ENCODE peak calls at places on chromosome 15, in ten cellular contexts. C, R, A, V, D, B, I, W, P and Q are unnamed samples.

GRCh38 chr15:42139596-42139995 is 16.8 kb downstream of the PLA2G4F start:
- DNase-seq in C (no peak), W (no peak), R (no peak), D (no peak), P (no peak), I (no peak), B (no peak), V (no peak), A (no peak), Q (no peak)

GRCh38 chr15:90881181-90881977 is 2.9 kb upstream of the FES start:
- DNase-seq in D (no peak), C (peak), A (no peak), I (no peak), V (no peak), W (no peak), P (no peak), B (no peak), R (peak), Q (no peak)

GRCh38 chr15:96629501-96629900 is 299.0 kb downstream of the NR2F2 start:
- DNase-seq in V (no peak), C (peak), I (no peak), A (peak), B (no peak), W (peak), R (no peak), P (no peak), D (no peak), Q (peak)

GRCh38 chr15:58649175-58649574 is 100.3 kb downstream of the ADAM10 start:
- DNase-seq in C (no peak), I (no peak), P (no peak), W (no peak), B (no peak), D (no peak), R (no peak), V (no peak), A (no peak), Q (no peak)

GRCh38 chr15:73934281-73934680 is 8.0 kb downstream of the LOXL1 start:
- DNase-seq in C (no peak), A (peak), R (peak), W (no peak), V (no peak), P (no peak), D (no peak), I (no peak), B (no peak), Q (no peak)

GRCh38 chr15:58222698-58223097 is 84.5 kb downstream of the AQP9 start:
- DNase-seq in W (no peak), V (no peak), A (no peak), C (no peak), I (peak), R (no peak), B (no peak), D (no peak), P (no peak), Q (no peak)

GRCh38 chr15:52370010-52370409 is 74.4 kb upstream of the MYO5C start:
- DNase-seq in A (peak), C (no peak), W (no peak), I (peak), B (no peak), D (no peak), V (no peak), R (no peak), P (no peak), Q (no peak)

GRCh38 chr15:42490743-42491539 is at the start of gene ZNF106:
- DNase-seq in V (peak), I (peak), W (peak), P (peak), D (peak), A (peak), C (peak), R (peak), B (peak), Q (peak)

GRCh38 chr15:90886291-90886614 is 1.9 kb downstream of the FES start:
- DNase-seq in B (no peak), I (no peak), D (no peak), R (no peak), P (no peak), V (no peak), W (no peak), A (no peak), C (no peak), Q (no peak)

GRCh38 chr15:68383161-68384074 is 48.5 kb downstream of the ITGA11 start:
- DNase-seq in A (no peak), P (peak), C (no peak), W (no peak), B (peak), V (peak), D (peak), R (no peak), I (peak), Q (no peak)

GRCh38 chr15:101439285-101439919 is 50.1 kb downstream of the PCSK6 start:
- DNase-seq in P (no peak), B (no peak), V (no peak), I (no peak), W (peak), A (no peak), R (no peak), C (no peak), D (no peak), Q (no peak)

GRCh38 chr15:42060477-42060763 is 33.9 kb downstream of the PLA2G4D start:
- DNase-seq in R (no peak), V (no peak), C (no peak), P (no peak), I (no peak), D (no peak), B (no peak), W (no peak), A (no peak), Q (no peak)

GRCh38 chr15:60179786-60180391 is 175.8 kb downstream of the FOXB1 start:
- DNase-seq in P (no peak), C (no peak), W (no peak), D (peak), R (no peak), V (peak), B (peak), I (peak), A (no peak), Q (no peak)

GRCh38 chr15:36917411-36918267 is 182.7 kb downstream of the MEIS2 start:
- DNase-seq in V (no peak), C (no peak), D (no peak), P (no peak), I (no peak), W (no peak), B (no peak), A (no peak), R (no peak), Q (no peak)

GRCh38 chr15:88400591-88400990 is 66.6 kb downstream of the MRPL46 start:
- DNase-seq in A (no peak), I (no peak), P (no peak), C (no peak), V (no peak), W (no peak), B (no peak), D (no peak), R (no peak), Q (no peak)

GRCh38 chr15:101172421-101173097 is 79.3 kb downstream of the CHSY1 start:
- DNase-seq in P (no peak), B (no peak), V (no peak), W (no peak), R (no peak), A (no peak), C (no peak), I (peak), D (no peak), Q (no peak)

GRCh38 chr15:98668566-98669308 is 20.4 kb downstream of the IGF1R start:
- DNase-seq in I (peak), C (no peak), V (peak), P (no peak), W (no peak), D (no peak), R (no peak), A (no peak), B (no peak), Q (no peak)

GRCh38 chr15:90871097-90871715 is 2.8 kb downstream of the FURIN start:
- DNase-seq in R (peak), V (peak), C (peak), W (peak), B (no peak), A (peak), P (no peak), D (no peak), I (no peak), Q (peak)

GRCh38 chr15:70494861-70495571 is 268.3 kb downstream of the UACA start:
- DNase-seq in D (no peak), I (peak), A (peak), B (peak), C (no peak), R (no peak), V (no peak), P (peak), W (no peak), Q (no peak)

GRCh38 chr15:69719527-69719926 is 266.9 kb downstream of the RPLP1 start:
- DNase-seq in C (no peak), D (no peak), P (no peak), W (no peak), I (no peak), V (peak), B (no peak), A (peak), R (no peak), Q (peak)

GRCh38 chr15:52093539-52094502 is 18.8 kb downstream of the BCL2L10 start:
- DNase-seq in R (no peak), C (no peak), I (peak), B (peak), P (peak), A (peak), D (no peak), V (no peak), W (peak), Q (no peak)

GRCh38 chr15:99447497-99448371 is 118.0 kb upstream of the MEF2A start:
- DNase-seq in P (peak), V (no peak), C (peak), R (peak), I (no peak), A (peak), D (no peak), B (no peak), W (no peak), Q (no peak)

GRCh38 chr15:65343374-65343981 is 34.3 kb downstream of the IGDCC3 start:
- DNase-seq in P (no peak), R (no peak), C (no peak), I (no peak), A (no peak), B (no peak), D (no peak), W (no peak), V (no peak), Q (no peak)

GRCh38 chr15:95556866-95557225 is 773.7 kb upstream of the NR2F2 start:
- DNase-seq in C (no peak), P (peak), R (no peak), D (no peak), W (no peak), V (no peak), A (peak), B (no peak), I (no peak), Q (peak)

GRCh38 chr15:68411735-68412134 is 20.2 kb downstream of the ITGA11 start:
- DNase-seq in B (no peak), D (no peak), V (no peak), R (no peak), P (peak), W (no peak), I (no peak), A (no peak), C (no peak), Q (no peak)

GRCh38 chr15:73346735-73347312 is 21.9 kb downstream of the HCN4 start:
- DNase-seq in R (peak), C (peak), V (peak), A (no peak), P (no peak), B (peak), W (peak), D (peak), I (peak), Q (peak)

GRCh38 chr15:101464246-101464998 is 25.1 kb downstream of the PCSK6 start:
- DNase-seq in P (no peak), D (no peak), A (no peak), V (no peak), B (no peak), I (no peak), C (no peak), R (no peak), W (no peak), Q (no peak)

GRCh38 chr15:69843927-69844326 is 253.8 kb downstream of the TLE3 start:
- DNase-seq in V (no peak), A (no peak), B (no peak), R (no peak), D (no peak), P (no peak), I (no peak), W (no peak), C (peak), Q (peak)

GRCh38 chr15:67043939-67044771 is 21.2 kb upstream of the SMAD3 start:
- DNase-seq in B (no peak), W (peak), C (no peak), P (peak), I (peak), D (no peak), A (peak), R (no peak), V (no peak), Q (no peak)

GRCh38 chr15:76514292-76514691 is 177.7 kb downstream of the ISL2 start:
- DNase-seq in A (no peak), C (no peak), R (no peak), V (no peak), B (no peak), D (no peak), W (no peak), P (no peak), I (no peak), Q (no peak)

GRCh38 chr15:80415331-80415730 is 11.1 kb downstream of the ARNT2 start:
- DNase-seq in A (no peak), C (no peak), R (no peak), D (no peak), W (no peak), B (no peak), V (no peak), I (no peak), P (no peak), Q (no peak)

GRCh38 chr15:58432421-58432820 is 630 bp downstream of the LIPC start:
- DNase-seq in I (peak), V (no peak), D (no peak), R (no peak), C (no peak), P (no peak), A (no peak), W (no peak), B (no peak), Q (no peak)

GRCh38 chr15:41501191-41501917 is 7.7 kb downstream of the ITPKA start:
- DNase-seq in R (peak), V (peak), D (peak), W (no peak), P (no peak), B (no peak), C (peak), A (no peak), I (peak), Q (no peak)

GRCh38 chr15:49898575-49899283 is 220.3 kb downstream of the ATP8B4 start:
- DNase-seq in D (no peak), R (no peak), P (no peak), W (no peak), I (no peak), C (no peak), B (no peak), A (no peak), V (no peak), Q (no peak)
- H3K4me3 ChIP-seq in D (no peak), R (no peak), P (no peak), W (no peak), I (no peak), C (no peak), B (no peak), A (no peak), V (no peak), Q (no peak)

DNA sequence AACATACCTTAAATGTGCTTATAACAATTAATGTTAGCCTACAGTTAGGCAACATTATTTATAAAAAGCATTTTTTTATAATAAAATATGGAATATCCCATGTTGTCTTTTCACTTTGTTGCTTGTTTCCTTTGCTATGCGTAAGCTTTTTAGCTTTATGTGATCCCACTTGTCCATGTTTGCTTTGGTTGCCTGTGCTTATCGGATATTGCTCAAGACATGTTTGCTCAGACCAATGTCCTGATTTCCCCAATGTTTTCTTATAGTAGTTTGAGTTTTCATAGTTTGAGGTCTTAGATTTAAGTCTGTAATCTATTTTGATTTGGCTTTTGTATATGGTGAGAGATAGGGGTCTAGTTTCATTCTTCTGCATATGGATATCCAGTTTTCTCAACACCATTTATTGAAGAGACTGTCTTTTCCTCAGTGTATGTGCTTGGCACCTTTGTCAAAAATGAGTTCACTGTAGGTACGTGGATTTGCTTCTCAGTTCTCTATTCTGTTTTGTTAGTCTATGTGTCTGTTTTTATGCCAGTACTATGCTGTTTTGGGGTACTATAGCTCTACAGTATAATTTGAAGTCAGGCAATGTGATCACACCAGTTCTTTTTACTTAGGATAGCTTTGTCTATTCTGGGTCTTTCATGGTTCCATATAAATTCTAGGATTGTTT is 592.7 kb upstream of the SEMA6D start:
- DNase-seq in P (no peak), D (no peak), C (no peak), A (no peak), I (no peak), B (no peak), W (no peak), V (no peak), R (no peak), Q (no peak)
- H3K4me3 ChIP-seq in P (no peak), D (no peak), C (no peak), A (no peak), I (no peak), B (no peak), W (no peak), V (no peak), R (no peak), Q (no peak)

GRCh38 chr15:40100947-40101905 is 7.5 kb downstream of the BMF start:
- DNase-seq in P (no peak), R (no peak), I (peak), C (no peak), V (no peak), W (no peak), A (no peak), B (no peak), D (no peak), Q (no peak)

GRCh38 chr15:40103864-40104271 is 4.8 kb downstream of the BMF start:
- DNase-seq in D (no peak), A (no peak), W (no peak), I (no peak), R (no peak), V (no peak), B (no peak), C (no peak), P (no peak), Q (no peak)

GRCh38 chr15:40104865-40105516 is 3.7 kb downstream of the BMF start:
- DNase-seq in B (peak), D (no peak), W (peak), A (peak), V (peak), P (peak), C (peak), R (peak), I (peak), Q (peak)

GRCh38 chr15:40104296-40104864 is 4.3 kb downstream of the BMF start:
- DNase-seq in I (no peak), R (no peak), W (no peak), A (no peak), V (no peak), B (no peak), C (no peak), D (no peak), P (no peak), Q (no peak)

GRCh38 chr15:40103124-40103858 is 5.4 kb downstream of the BMF start:
- DNase-seq in V (no peak), B (no peak), A (peak), I (peak), W (peak), R (peak), D (no peak), C (peak), P (peak), Q (peak)
- H3K4me3 ChIP-seq in V (no peak), B (no peak), A (no peak), I (no peak), W (peak), R (no peak), D (no peak), C (no peak), P (no peak), Q (peak)

GRCh38 chr15:45181491-45182285 is 6.1 kb downstream of the SHF start:
- DNase-seq in R (peak), W (no peak), V (no peak), C (no peak), B (no peak), P (no peak), A (no peak), I (no peak), D (no peak), Q (no peak)
- H3K4me3 ChIP-seq in R (no peak), W (no peak), V (no peak), C (no peak), B (no peak), P (no peak), A (no peak), I (no peak), D (no peak), Q (no peak)

GRCh38 chr15:48644498-48644826 is 1.0 kb downstream of the FBN1 start:
- DNase-seq in W (peak), D (no peak), A (peak), C (peak), P (peak), V (no peak), I (peak), B (no peak), R (no peak), Q (no peak)
- H3K4me3 ChIP-seq in W (peak), D (peak), A (peak), C (peak), P (peak), V (no peak), I (peak), B (peak), R (peak), Q (peak)

GRCh38 chr15:74958320-74958907 is 1.8 kb upstream of the RPP25 start:
- DNase-seq in C (peak), V (no peak), A (peak), R (peak), W (peak), I (no peak), D (no peak), P (peak), B (peak), Q (peak)
- H3K4me3 ChIP-seq in C (peak), V (no peak), A (peak), R (peak), W (peak), I (no peak), D (peak), P (peak), B (peak), Q (peak)

GRCh38 chr15:28107894-28108255 is 8.8 kb upstream of the OCA2 start:
- DNase-seq in W (no peak), I (no peak), A (no peak), C (no peak), R (no peak), P (no peak), B (no peak), V (no peak), D (no peak), Q (no peak)
- H3K4me3 ChIP-seq in W (peak), I (no peak), A (no peak), C (peak), R (no peak), P (peak), B (no peak), V (peak), D (no peak), Q (peak)

GRCh38 chr15:34335176-34335575 is 2.4 kb downstream of the SLC12A6 start:
- DNase-seq in I (no peak), B (no peak), C (no peak), R (no peak), A (no peak), D (no peak), W (no peak), V (no peak), P (no peak), Q (no peak)

GRCh38 chr15:34329006-34329405 is 8.6 kb downstream of the SLC12A6 start:
- DNase-seq in P (no peak), R (no peak), V (no peak), A (no peak), B (no peak), I (no peak), W (no peak), C (no peak), D (no peak), Q (no peak)

GRCh38 chr15:34334676-34335075 is 2.9 kb downstream of the SLC12A6 start:
- DNase-seq in P (no peak), R (no peak), W (no peak), I (no peak), D (no peak), B (no peak), V (no peak), A (no peak), C (no peak), Q (no peak)

GRCh38 chr15:34330279-34330678 is 7.3 kb downstream of the SLC12A6 start:
- DNase-seq in B (no peak), R (no peak), A (no peak), D (no peak), P (no peak), C (no peak), W (no peak), V (no peak), I (no peak), Q (no peak)

GRCh38 chr15:34331809-34332208 is 5.8 kb downstream of the SLC12A6 start:
- DNase-seq in B (no peak), C (no peak), R (no peak), D (no peak), W (no peak), A (no peak), P (no peak), I (no peak), V (peak), Q (no peak)
- H3K4me3 ChIP-seq in B (no peak), C (no peak), R (no peak), D (no peak), W (no peak), A (no peak), P (no peak), I (no peak), V (no peak), Q (no peak)